ENCODE peak calls at places on chromosomes 3 and 15, in seven cellular contexts. H is A549; U is GM23248; S is CD8-positive, alpha-beta T cell; Y is sigmoid colon; R is upper lobe of right lung; M is Panc1. T is an unnamed sample. For H3K4me1, the result is how much of the 10 kb centered on the place peaks cover.

GRCh38 chr3:50655009-50655830 is 19.5 kb upstream of the DOCK3 start:
- DNase-seq in H (no peak), S (no peak), U (peak), Y (no peak), M (no peak), R (peak), T (no peak)

GRCh38 chr3:129597087-129597791 is 9.2 kb downstream of the PLXND1 start:
- DNase-seq in Y (no peak), H (no peak), R (no peak), S (no peak), M (no peak), U (peak), T (no peak)

GRCh38 chr3:4507010-4507596 is 14.0 kb downstream of the ITPR1 start:
- DNase-seq in M (no peak), R (no peak), S (no peak), H (no peak), U (peak), Y (no peak), T (no peak)

GRCh38 chr3:102790742-102791141 is 355.9 kb downstream of the ZPLD1 start:
- DNase-seq in S (no peak), H (no peak), M (no peak), R (no peak), U (peak), Y (no peak), T (no peak)

GRCh38 chr3:29335438-29335837 is 54.6 kb downstream of the RBMS3 start:
- DNase-seq in U (peak), M (no peak), Y (peak), H (peak), S (no peak), R (peak), T (no peak)

GRCh38 chr3:98843301-98843959 is 58.1 kb downstream of the DCBLD2 start:
- DNase-seq in H (no peak), R (no peak), U (peak), S (no peak), M (no peak), Y (no peak), T (no peak)

GRCh38 chr3:139948898-139949297 is 13.9 kb downstream of the CLSTN2 start:
- DNase-seq in H (no peak), M (no peak), Y (no peak), S (no peak), U (no peak), R (no peak), T (no peak)

GRCh38 chr3:124504332-124505059 is 225.8 kb upstream of the UMPS start:
- DNase-seq in Y (no peak), H (no peak), R (peak), M (no peak), U (peak), S (no peak), T (no peak)

DNA sequence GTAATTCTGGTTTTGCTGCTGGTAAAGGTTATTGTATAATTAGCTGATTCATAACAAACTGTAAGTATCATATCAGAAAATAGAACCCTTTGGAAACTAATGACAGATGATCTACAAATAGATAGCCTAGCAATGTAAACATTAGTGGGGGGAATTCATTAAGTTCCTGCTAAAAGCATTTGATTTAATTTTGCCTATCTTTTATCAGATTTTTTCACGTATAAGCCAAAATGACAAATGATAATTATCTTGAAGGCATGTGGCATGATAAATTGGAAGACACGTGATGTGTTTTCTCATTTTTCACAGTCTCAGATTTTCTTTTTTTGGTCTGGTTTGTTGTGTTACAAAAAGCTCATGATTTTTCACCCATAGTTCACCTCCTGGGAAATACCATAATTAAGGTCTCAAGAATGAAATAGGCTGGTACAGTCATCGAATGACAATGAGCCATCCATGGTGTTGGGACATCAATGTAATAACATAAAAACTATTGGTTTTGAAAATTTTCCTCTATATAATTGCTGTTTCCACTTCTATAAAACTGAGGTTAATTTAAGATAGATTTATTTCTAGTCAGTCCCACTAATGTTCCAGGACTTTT is 325.9 kb upstream of the TBL1XR1 start:
- DNase-seq in Y (no peak), M (no peak), R (no peak), U (peak), H (no peak), S (no peak), T (no peak)
- H3K4me1 ChIP-seq in Y (under half), M (under half), R (under half), U (under half), H (under half), S (under half), T (under half)

GRCh38 chr3:25429441-25429907 is 1.4 kb downstream of the RARB start:
- DNase-seq in Y (no peak), U (no peak), R (no peak), M (no peak), S (no peak), H (no peak), T (no peak)
- H3K4me1 ChIP-seq in Y (under half), U (under half), R (under half), M (under half), S (under half), H (under half), T (under half)

GRCh38 chr3:99940350-99940749 is 122.7 kb downstream of the CMSS1 start:
- DNase-seq in Y (no peak), U (no peak), H (no peak), R (no peak), S (no peak), M (no peak), T (no peak)
- H3K4me1 ChIP-seq in Y (half or more), U (under half), H (under half), R (under half), S (under half), M (under half), T (under half)

GRCh38 chr3:57952208-57952631 is 56.0 kb upstream of the FLNB start:
- DNase-seq in M (no peak), S (no peak), Y (peak), H (peak), U (peak), R (peak), T (no peak)

GRCh38 chr3:57949344-57949743 is 58.9 kb upstream of the FLNB start:
- DNase-seq in M (no peak), H (no peak), R (peak), Y (peak), U (no peak), S (no peak), T (no peak)

GRCh38 chr3:57949779-57950618 is 58.2 kb upstream of the FLNB start:
- DNase-seq in M (no peak), H (peak), R (peak), U (peak), S (no peak), Y (peak), T (no peak)

GRCh38 chr3:57952651-57953050 is 55.6 kb upstream of the FLNB start:
- DNase-seq in U (no peak), H (no peak), Y (no peak), M (no peak), R (peak), S (no peak), T (no peak)

GRCh38 chr3:57951106-57951882 is 56.9 kb upstream of the FLNB start:
- DNase-seq in Y (peak), S (no peak), M (no peak), R (peak), U (peak), H (peak), T (no peak)
- H3K4me1 ChIP-seq in Y (half or more), S (under half), M (under half), R (under half), U (under half), H (under half), T (under half)

DNA sequence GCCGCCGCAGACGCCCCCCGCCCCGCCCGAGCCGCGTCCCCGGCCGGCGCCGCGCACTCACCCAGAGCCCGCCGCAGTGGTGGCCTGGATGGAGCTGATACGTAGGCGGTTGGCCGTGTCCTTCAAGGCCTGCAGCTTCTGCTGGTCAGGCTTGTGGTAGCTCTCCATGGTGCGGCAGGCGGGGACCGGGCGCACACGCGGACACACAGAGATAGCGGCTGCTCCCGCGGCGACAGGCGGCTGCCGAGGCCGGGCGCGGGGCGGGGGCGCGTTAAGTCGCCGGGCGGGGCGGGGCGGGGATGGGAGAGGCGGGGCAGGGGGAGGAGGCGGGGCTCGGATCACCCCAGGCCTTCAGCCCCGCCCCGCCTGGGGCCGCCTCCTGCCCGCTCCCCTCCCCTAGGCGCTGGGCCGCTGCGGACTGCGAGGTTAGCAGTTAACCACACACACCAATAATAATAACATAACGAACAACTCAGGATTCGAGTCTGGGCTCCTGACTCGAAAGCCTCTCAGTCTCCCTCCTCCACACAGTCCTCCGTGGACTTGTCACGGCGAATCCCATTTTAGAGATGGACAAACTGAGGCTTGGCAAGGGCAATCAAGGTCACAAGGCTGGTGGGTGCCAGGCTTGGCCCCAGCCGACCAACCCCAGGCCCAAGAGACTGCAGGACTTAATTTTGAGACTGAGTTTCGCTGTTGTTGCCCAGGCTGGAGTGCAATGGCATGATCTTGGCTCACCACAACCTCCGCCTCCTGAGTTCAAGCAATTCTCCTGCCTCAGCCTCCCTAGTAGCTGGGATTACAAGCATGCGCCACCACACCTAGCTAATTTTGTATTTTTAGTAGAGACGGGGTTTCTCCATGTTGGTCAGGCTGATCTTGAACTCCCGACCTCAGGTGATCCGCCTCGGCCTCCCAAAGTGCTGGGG is at the start of gene TKT:
- DNase-seq in M (no peak), Y (peak), R (peak), H (peak), S (peak), U (peak), T (no peak)
- H3K4me1 ChIP-seq in M (under half), Y (under half), R (under half), H (under half), S (under half), U (under half), T (under half)

DNA sequence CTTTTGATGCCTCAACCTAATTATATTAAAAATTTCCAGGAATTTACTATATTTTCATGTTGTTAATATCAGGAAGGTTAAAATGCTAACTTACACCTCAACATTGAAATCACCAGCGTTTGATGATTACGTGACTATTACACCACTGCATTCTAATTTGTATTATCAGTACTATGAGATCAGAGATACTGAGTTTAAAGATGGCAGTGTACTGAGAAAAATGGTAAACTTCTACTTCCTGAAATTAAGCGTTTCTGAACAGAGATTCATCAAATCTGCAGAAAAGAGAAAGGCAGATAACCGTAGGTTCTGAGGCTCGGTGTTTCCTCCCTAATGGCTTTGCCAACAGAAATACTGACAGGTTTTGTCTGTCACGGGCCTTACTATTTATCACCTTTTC is 69.9 kb downstream of the CRTC3 start:
- DNase-seq in H (no peak), Y (no peak), S (no peak), U (no peak), R (no peak), M (no peak), T (no peak)
- H3K4me1 ChIP-seq in H (under half), Y (under half), S (half or more), U (under half), R (under half), M (under half), T (under half)

GRCh38 chr15:99439524-99439835 is 126.3 kb upstream of the MEF2A start:
- DNase-seq in M (no peak), Y (peak), S (no peak), R (no peak), H (no peak), U (no peak), T (no peak)
- H3K4me1 ChIP-seq in M (under half), Y (half or more), S (half or more), R (under half), H (under half), U (under half), T (under half)

GRCh38 chr3:152279474-152279873 is 10.7 kb downstream of the MBNL1 start:
- DNase-seq in R (no peak), S (no peak), Y (no peak), U (no peak), H (no peak), M (no peak), T (no peak)
- H3K4me1 ChIP-seq in R (half or more), S (half or more), Y (half or more), U (half or more), H (half or more), M (under half), T (under half)

T was measured in iPS DF 6.9.